ENCODE peak calls at places on chromosomes 13 and 19, in ten cellular contexts. K is germinal center, Q is K562, A is mesenchymal stem cell, V is spleen, U is brain microvascular endothelial cell, H is stomach, R is sciatic nerve, E is GM10248, D is WTC11. G is an unnamed sample.
A peak's percentile ranks its signal among the peaks of the same experiment; 100 is the strongest.

GRCh38 chr19:51508059-51508733 is 6.6 kb upstream of the SIGLEC12 start:
- DNase-seq in K (no peak), Q (peak; percentile 91), A (no peak), V (no peak), U (no peak), H (no peak), R (no peak), E (no peak), D (no peak), G (no peak)

GRCh38 chr13:110185696-110186095 is 121.3 kb downstream of the COL4A1 start:
- DNase-seq in K (no peak), Q (no peak), A (peak; percentile 42), V (no peak), U (peak; percentile 92), H (no peak), R (no peak), E (no peak), D (no peak), G (no peak)

GRCh38 chr13:31927219-31927653 is 104.3 kb upstream of the FRY start:
- DNase-seq in K (no peak), Q (no peak), A (no peak), V (no peak), U (no peak), H (peak; percentile 40), R (no peak), E (no peak), D (no peak), G (no peak)

GRCh38 chr19:31905980-31906948 is 439.1 kb upstream of the ZNF507 start:
- DNase-seq in K (no peak), Q (no peak), A (peak; percentile 47), V (no peak), U (no peak), H (no peak), R (no peak), E (no peak), D (no peak), G (no peak)

GRCh38 chr13:18936104-18936503 is 245.5 kb downstream of the TUBA3C start:
- DNase-seq in K (no peak), Q (no peak), A (no peak), V (no peak), U (no peak), H (no peak), R (no peak), E (no peak), D (no peak), G (no peak)

GRCh38 chr19:46634656-46635218 is 1.3 kb downstream of the GNG8 start:
- DNase-seq in K (no peak), Q (no peak), A (no peak), V (peak; percentile 74), U (no peak), H (no peak), R (no peak), E (no peak), D (peak; percentile 41), G (no peak)

GRCh38 chr13:77732287-77732686 is 34.8 kb downstream of the SLAIN1 start:
- DNase-seq in K (no peak), Q (no peak), A (no peak), V (no peak), U (no peak), H (no peak), R (no peak), E (no peak), D (no peak), G (no peak)

GRCh38 chr19:2461751-2462634 is 5.2 kb upstream of the LMNB2 start:
- DNase-seq in K (peak; percentile 69), Q (peak; percentile 41), A (peak; percentile 68), V (peak; percentile 85), U (no peak), H (peak; percentile 34), R (peak; percentile 77), E (peak; percentile 89), D (peak; percentile 78), G (peak; percentile 73)

GRCh38 chr13:67277581-67277980 is 47.4 kb upstream of the PCDH9 start:
- DNase-seq in K (no peak), Q (no peak), A (no peak), V (no peak), U (no peak), H (no peak), R (no peak), E (no peak), D (no peak), G (no peak)

GRCh38 chr13:114281351-114282142 is at the start of gene UPF3A:
- DNase-seq in K (peak; percentile 86), Q (peak; percentile 90), A (peak; percentile 93), V (peak; percentile 97), U (peak; percentile 79), H (peak; percentile 89), R (peak; percentile 95), E (peak; percentile 92), D (peak; percentile 91), G (peak; percentile 57)

GRCh38 chr19:51055866-51056265 is 9.0 kb downstream of the KLK13 start:
- DNase-seq in K (no peak), Q (no peak), A (no peak), V (no peak), U (no peak), H (no peak), R (no peak), E (no peak), D (no peak), G (no peak)

GRCh38 chr13:113584870-113585671 is 518 bp downstream of the TFDP1 start:
- DNase-seq in K (peak; percentile 53), Q (peak; percentile 52), A (no peak), V (peak; percentile 82), U (no peak), H (peak; percentile 24), R (peak; percentile 55), E (peak; percentile 68), D (no peak), G (peak; percentile 42)

GRCh38 chr19:57664269-57665127 is 4.2 kb upstream of the ZSCAN4 start:
- DNase-seq in K (peak; percentile 21), Q (peak; percentile 52), A (peak; percentile 66), V (peak; percentile 76), U (peak; percentile 2), H (peak; percentile 31), R (peak; percentile 59), E (peak; percentile 27), D (peak; percentile 67), G (peak; percentile 65)

GRCh38 chr19:38417146-38417543 is 8.9 kb downstream of the RASGRP4 start:
- DNase-seq in K (no peak), Q (no peak), A (no peak), V (no peak), U (no peak), H (no peak), R (no peak), E (no peak), D (no peak), G (no peak)

GRCh38 chr13:28046981-28047380 is 53.4 kb downstream of the FLT3 start:
- DNase-seq in K (no peak), Q (no peak), A (peak; percentile 83), V (no peak), U (peak; percentile 74), H (no peak), R (no peak), E (no peak), D (no peak), G (no peak)

GRCh38 chr19:13764821-13765394 is 586 bp downstream of the MRI1 start:
- DNase-seq in K (peak; percentile 51), Q (peak; percentile 46), A (peak; percentile 27), V (peak; percentile 89), U (no peak), H (peak; percentile 43), R (no peak), E (peak; percentile 46), D (peak; percentile 32), G (peak; percentile 63)

GRCh38 chr13:74250738-74251190 is 116.6 kb upstream of the KLF12 start:
- DNase-seq in K (no peak), Q (no peak), A (peak; percentile 1), V (no peak), U (peak; percentile 50), H (no peak), R (no peak), E (no peak), D (no peak), G (no peak)

GRCh38 chr13:21034602-21035190 is 26.7 kb downstream of the LATS2 start:
- DNase-seq in K (no peak), Q (no peak), A (no peak), V (no peak), U (peak; percentile 41), H (no peak), R (no peak), E (peak; percentile 35), D (peak; percentile 30), G (no peak)

GRCh38 chr19:4103073-4103418 is 20.9 kb downstream of the MAP2K2 start:
- DNase-seq in K (no peak), Q (no peak), A (no peak), V (no peak), U (no peak), H (no peak), R (no peak), E (no peak), D (no peak), G (no peak)

GRCh38 chr13:79966502-79966901 is 374.4 kb downstream of the SPRY2 start:
- DNase-seq in K (no peak), Q (no peak), A (peak; percentile 35), V (no peak), U (no peak), H (no peak), R (no peak), E (no peak), D (peak; percentile 32), G (no peak)

GRCh38 chr13:73958657-73959397 is 175.4 kb downstream of the KLF12 start:
- DNase-seq in K (no peak), Q (no peak), A (no peak), V (no peak), U (no peak), H (no peak), R (no peak), E (no peak), D (no peak), G (no peak)

GRCh38 chr13:49418206-49418605 is 25.7 kb downstream of the CAB39L start:
- DNase-seq in K (no peak), Q (no peak), A (no peak), V (no peak), U (no peak), H (no peak), R (no peak), E (no peak), D (no peak), G (no peak)

GRCh38 chr19:43731854-43732253 is 16.0 kb downstream of the IRGC start:
- DNase-seq in K (no peak), Q (no peak), A (no peak), V (no peak), U (no peak), H (no peak), R (no peak), E (no peak), D (no peak), G (no peak)

GRCh38 chr19:57537953-57538547 is 10.9 kb downstream of the ZNF549 start:
- DNase-seq in K (no peak), Q (no peak), A (peak; percentile 11), V (no peak), U (no peak), H (no peak), R (no peak), E (no peak), D (no peak), G (no peak)